ENCODE peak calls at places on chromosomes 6 and 20, in eight cellular contexts. W is Panc1, Y is GM13977, B is left ventricle myocardium inferior, S is breast epithelium, R is uterus, N is transverse colon, X is tibial nerve. I is an unnamed sample.

GRCh38 chr6:28794175-28795002 is 129.4 kb downstream of the TRIM27 start:
- DNase-seq in W (no peak), Y (no peak), B (no peak), S (no peak), R (no peak), N (no peak), X (no peak), I (peak)

GRCh38 chr6:89479902-89480301 is 47.0 kb downstream of the ANKRD6 start:
- DNase-seq in W (no peak), Y (no peak), B (no peak), S (no peak), R (no peak), N (no peak), X (no peak), I (no peak)

GRCh38 chr6:95249176-95249575 is 328.2 kb upstream of the MANEA start:
- DNase-seq in W (no peak), Y (no peak), B (no peak), S (no peak), R (no peak), N (no peak), X (no peak), I (no peak)

GRCh38 chr6:63923139-63923739 is 287.6 kb downstream of the PHF3 start:
- DNase-seq in W (no peak), Y (peak), B (no peak), S (no peak), R (no peak), N (no peak), X (no peak), I (no peak)

GRCh38 chr6:85576479-85576878 is 17.2 kb downstream of the SNX14 start:
- DNase-seq in W (no peak), Y (no peak), B (no peak), S (no peak), R (no peak), N (no peak), X (no peak), I (no peak)

GRCh38 chr6:11323666-11324452 is 91.4 kb upstream of the NEDD9 start:
- DNase-seq in W (no peak), Y (no peak), B (peak), S (no peak), R (no peak), N (no peak), X (no peak), I (no peak)

GRCh38 chr6:157990321-157991066 is 8.8 kb downstream of the SYNJ2 start:
- DNase-seq in W (no peak), Y (no peak), B (no peak), S (no peak), R (no peak), N (no peak), X (no peak), I (no peak)

GRCh38 chr6:117840541-117840983 is 66.5 kb upstream of the SLC35F1 start:
- DNase-seq in W (no peak), Y (peak), B (no peak), S (no peak), R (no peak), N (no peak), X (no peak), I (no peak)

GRCh38 chr6:32613475-32613874 is 23.7 kb upstream of the HLA-DQA1 start:
- DNase-seq in W (no peak), Y (no peak), B (no peak), S (no peak), R (no peak), N (no peak), X (no peak), I (no peak)

GRCh38 chr6:51015394-51015793 is 196.7 kb downstream of the TFAP2B start:
- DNase-seq in W (no peak), Y (no peak), B (no peak), S (no peak), R (no peak), N (no peak), X (no peak), I (no peak)

GRCh38 chr20:50283922-50284810 is 93.5 kb downstream of the CEBPB start:
- DNase-seq in W (no peak), Y (no peak), B (no peak), S (peak), R (no peak), N (peak), X (no peak), I (no peak)

GRCh38 chr6:140590641-140591040 is 1216.2 kb upstream of the CITED2 start:
- DNase-seq in W (no peak), Y (no peak), B (no peak), S (no peak), R (no peak), N (no peak), X (no peak), I (no peak)

GRCh38 chr6:71157350-71157749 is 131.3 kb upstream of the OGFRL1 start:
- DNase-seq in W (no peak), Y (no peak), B (no peak), S (no peak), R (no peak), N (no peak), X (no peak), I (no peak)

GRCh38 chr6:107657755-107658461 is 166.2 kb downstream of the SCML4 start:
- DNase-seq in W (peak), Y (peak), B (peak), S (no peak), R (peak), N (peak), X (no peak), I (peak)

GRCh38 chr20:51091564-51092195 is 68.8 kb upstream of the KCNG1 start:
- DNase-seq in W (no peak), Y (no peak), B (no peak), S (no peak), R (no peak), N (no peak), X (no peak), I (no peak)

GRCh38 chr6:148335582-148335981 is 7.1 kb upstream of the SASH1 start:
- DNase-seq in W (no peak), Y (no peak), B (no peak), S (no peak), R (no peak), N (no peak), X (no peak), I (no peak)

GRCh38 chr6:31898200-31899011 is 908 bp upstream of the EHMT2 start:
- DNase-seq in W (no peak), Y (peak), B (no peak), S (no peak), R (no peak), N (peak), X (no peak), I (peak)

GRCh38 chr20:60559462-60559861 is 601.2 kb downstream of the CDH26 start:
- DNase-seq in W (no peak), Y (no peak), B (no peak), S (no peak), R (no peak), N (no peak), X (no peak), I (peak)

GRCh38 chr20:53934421-53935352 is 135.7 kb downstream of the BCAS1 start:
- DNase-seq in W (no peak), Y (peak), B (peak), S (no peak), R (no peak), N (no peak), X (no peak), I (no peak)

GRCh38 chr6:125477141-125477540 is 175.4 kb upstream of the HDDC2 start:
- DNase-seq in W (no peak), Y (no peak), B (no peak), S (no peak), R (no peak), N (no peak), X (no peak), I (no peak)

GRCh38 chr6:35072698-35073055 is 68.5 kb downstream of the TCP11 start:
- DNase-seq in W (no peak), Y (no peak), B (peak), S (no peak), R (no peak), N (no peak), X (no peak), I (no peak)

GRCh38 chr20:48531505-48531904 is 296.3 kb downstream of the PREX1 start:
- DNase-seq in W (no peak), Y (no peak), B (no peak), S (no peak), R (no peak), N (no peak), X (no peak), I (no peak)

GRCh38 chr20:34083137-34083536 is 28.9 kb downstream of the EIF2S2 start:
- DNase-seq in W (no peak), Y (no peak), B (peak), S (peak), R (peak), N (peak), X (peak), I (no peak)

GRCh38 chr6:148700713-148701392 is 46.0 kb upstream of the UST start:
- DNase-seq in W (no peak), Y (peak), B (no peak), S (no peak), R (no peak), N (peak), X (no peak), I (no peak)

GRCh38 chr6:138540468-138540867 is 41.2 kb upstream of the NHSL1 start:
- DNase-seq in W (no peak), Y (no peak), B (no peak), S (no peak), R (no peak), N (no peak), X (no peak), I (no peak)

GRCh38 chr6:137776786-137777185 is 90.3 kb upstream of the TNFAIP3 start:
- DNase-seq in W (no peak), Y (no peak), B (no peak), S (no peak), R (no peak), N (peak), X (no peak), I (no peak)

GRCh38 chr6:122322824-122323223 is 76.6 kb upstream of the HSF2 start:
- DNase-seq in W (no peak), Y (no peak), B (no peak), S (no peak), R (no peak), N (no peak), X (no peak), I (no peak)

GRCh38 chr6:71250050-71250689 is 38.4 kb upstream of the OGFRL1 start:
- DNase-seq in W (no peak), Y (no peak), B (no peak), S (no peak), R (no peak), N (no peak), X (no peak), I (no peak)

GRCh38 chr6:159633196-159633595 is 59.8 kb downstream of the SOD2 start:
- DNase-seq in W (no peak), Y (no peak), B (no peak), S (no peak), R (no peak), N (no peak), X (no peak), I (no peak)

GRCh38 chr20:53079483-53079810 is 107.3 kb downstream of the TSHZ2 start:
- DNase-seq in W (no peak), Y (no peak), B (no peak), S (no peak), R (no peak), N (no peak), X (no peak), I (no peak)

GRCh38 chr6:126007795-126008194 is 21.5 kb downstream of the TRMT11 start:
- DNase-seq in W (no peak), Y (no peak), B (no peak), S (no peak), R (no peak), N (no peak), X (no peak), I (no peak)

GRCh38 chr20:17557675-17558006 is 12.2 kb upstream of the DSTN start:
- DNase-seq in W (no peak), Y (no peak), B (no peak), S (peak), R (no peak), N (peak), X (no peak), I (no peak)

GRCh38 chr20:37856932-37857660 is 45.8 kb upstream of the VSTM2L start:
- DNase-seq in W (no peak), Y (no peak), B (no peak), S (no peak), R (no peak), N (no peak), X (no peak), I (no peak)

GRCh38 chr6:56037587-56037986 is 162.2 kb upstream of the BMP5 start:
- DNase-seq in W (no peak), Y (no peak), B (no peak), S (no peak), R (no peak), N (no peak), X (no peak), I (no peak)
- TF ChIP-seq CTCF in W (no peak), Y (no peak), B (no peak), S (no peak), R (no peak), N (no peak), X (no peak), I (no peak)

GRCh38 chr6:3455490-3456394 is 1.1 kb downstream of the SLC22A23 start:
- DNase-seq in W (no peak), Y (peak), B (no peak), S (peak), R (peak), N (peak), X (no peak), I (peak)

GRCh38 chr6:3456395-3456767 is 469 bp downstream of the SLC22A23 start:
- DNase-seq in W (no peak), Y (no peak), B (no peak), S (no peak), R (no peak), N (no peak), X (no peak), I (no peak)

GRCh38 chr6:3457710-3458605 is 1.1 kb upstream of the SLC22A23 start:
- DNase-seq in W (no peak), Y (no peak), B (no peak), S (peak), R (peak), N (peak), X (no peak), I (peak)

GRCh38 chr6:3458706-3459421 is 2.0 kb upstream of the SLC22A23 start:
- DNase-seq in W (no peak), Y (no peak), B (no peak), S (no peak), R (no peak), N (no peak), X (no peak), I (no peak)

GRCh38 chr6:3456794-3457709 is at the start of gene SLC22A23:
- DNase-seq in W (no peak), Y (peak), B (peak), S (peak), R (peak), N (peak), X (peak), I (peak)
- TF ChIP-seq CTCF in W (peak), Y (peak), B (peak), S (peak), R (peak), N (peak), X (peak), I (peak)

GRCh38 chr20:10433623-10434466 is at the start of gene MKKS:
- DNase-seq in W (no peak), Y (peak), B (peak), S (peak), R (peak), N (peak), X (peak), I (peak)
- TF ChIP-seq CTCF in W (no peak), Y (peak), B (no peak), S (no peak), R (peak), N (no peak), X (peak), I (no peak)

GRCh38 chr6:133952815-133953633 is at the start of gene TBPL1:
- DNase-seq in W (peak), Y (peak), B (peak), S (peak), R (peak), N (peak), X (peak), I (peak)
- TF ChIP-seq CTCF in W (no peak), Y (no peak), B (no peak), S (no peak), R (no peak), N (no peak), X (no peak), I (no peak)

GRCh38 chr6:104995989-104996617 is 39.2 kb downstream of the LIN28B start:
- DNase-seq in W (peak), Y (peak), B (no peak), S (no peak), R (no peak), N (no peak), X (no peak), I (no peak)
- TF ChIP-seq CTCF in W (no peak), Y (no peak), B (peak), S (no peak), R (no peak), N (peak), X (peak), I (no peak)

GRCh38 chr6:42086046-42086664 is 35.8 kb downstream of the TAF8 start:
- DNase-seq in W (no peak), Y (no peak), B (no peak), S (peak), R (no peak), N (no peak), X (no peak), I (no peak)
- TF ChIP-seq CTCF in W (no peak), Y (no peak), B (peak), S (peak), R (no peak), N (peak), X (no peak), I (peak)

DNA sequence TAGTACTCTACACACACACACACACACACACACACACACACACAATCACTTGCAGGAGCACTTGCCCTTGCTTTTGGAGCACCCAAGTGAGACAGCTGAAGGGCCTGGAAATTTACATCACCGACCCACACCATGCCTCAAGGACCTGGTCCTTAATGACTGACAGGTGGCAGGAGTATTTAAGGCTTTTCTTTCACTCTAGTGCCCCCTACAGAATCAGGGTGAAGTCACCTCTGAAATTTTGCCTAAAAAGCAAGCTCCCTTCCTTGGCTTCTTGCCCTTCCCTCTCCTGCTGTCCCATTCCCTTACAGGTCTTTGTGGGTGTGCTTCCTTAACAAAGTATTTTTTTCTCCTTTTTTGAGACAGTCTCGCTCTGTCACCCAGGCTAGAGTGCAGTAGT is 353.5 kb upstream of the IRAK1BP1 start:
- DNase-seq in W (no peak), Y (peak), B (no peak), S (no peak), R (no peak), N (no peak), X (no peak), I (peak)
- TF ChIP-seq CTCF in W (no peak), Y (peak), B (no peak), S (no peak), R (no peak), N (no peak), X (no peak), I (peak)

GRCh38 chr6:17446713-17447112 is 53.3 kb downstream of the CAP2 start:
- DNase-seq in W (no peak), Y (no peak), B (no peak), S (no peak), R (no peak), N (no peak), X (no peak), I (no peak)
- TF ChIP-seq CTCF in W (no peak), Y (no peak), B (no peak), S (no peak), R (no peak), N (no peak), X (no peak), I (peak)

DNA sequence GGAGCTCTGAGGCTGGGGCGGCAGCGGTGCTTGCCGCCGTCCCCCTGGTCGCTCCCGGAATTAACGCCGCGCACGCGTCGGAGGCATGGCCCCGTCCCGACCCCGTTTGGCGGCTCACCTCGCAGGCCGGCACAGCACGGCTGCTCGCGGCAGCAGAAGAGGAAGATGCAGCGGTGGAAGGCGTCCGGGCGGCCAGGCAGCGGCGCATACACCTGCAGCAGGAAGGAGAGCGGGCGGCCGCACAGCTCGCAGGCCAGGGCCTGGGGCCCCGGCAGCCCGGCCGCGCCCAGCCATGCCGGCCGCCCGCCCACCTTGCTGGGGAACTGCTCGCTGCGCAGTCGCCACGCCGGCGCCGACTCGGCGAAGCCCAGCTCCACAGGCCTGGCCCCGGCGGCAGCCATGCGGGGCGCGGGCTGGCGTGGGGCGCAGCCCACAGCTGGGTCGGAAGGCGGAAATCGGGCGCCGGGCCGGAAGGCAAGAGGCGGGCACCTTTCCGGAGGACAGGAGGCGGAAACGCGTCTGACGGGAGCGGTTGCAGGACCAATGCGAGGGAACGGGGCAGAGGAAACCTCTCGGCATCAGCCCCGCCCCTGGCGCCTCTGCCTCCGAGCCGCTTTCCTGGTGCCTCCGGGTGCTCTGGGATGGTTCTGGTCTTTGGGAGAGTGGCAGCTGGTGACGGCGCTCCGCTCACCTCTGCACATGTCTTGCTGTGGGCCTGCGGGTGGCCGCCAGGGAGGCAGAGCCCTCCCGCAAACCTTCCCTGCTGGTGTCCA is at the start of gene PDCD2:
- DNase-seq in W (peak), Y (peak), B (peak), S (peak), R (peak), N (peak), X (peak), I (peak)
- TF ChIP-seq CTCF in W (no peak), Y (no peak), B (no peak), S (no peak), R (peak), N (no peak), X (no peak), I (no peak)